ENCODE peak calls at places on chromosomes 7 and 10, in nine cellular contexts. A is HL-60, Y is HCT116, I is GM23338, G is GM12878, R is Panc1, C is HepG2, B is K562, F is SK-N-SH. Z is an unnamed sample.

GRCh38 chr10:78756604-78757442 is 311.9 kb upstream of the ZMIZ1 start:
- DNase-seq in A (peak; percentile 98), Y (peak; percentile 64), I (no peak), G (no peak), R (peak; percentile 75), C (peak; percentile 90), B (no peak), F (no peak), Z (peak; percentile 80)

GRCh38 chr7:133009426-133009825 is 72.5 kb downstream of the CHCHD3 start:
- DNase-seq in A (no peak), Y (no peak), I (no peak), G (no peak), R (no peak), C (no peak), B (no peak), F (no peak), Z (no peak)

GRCh38 chr7:108135446-108136190 is 5.5 kb upstream of the LAMB4 start:
- DNase-seq in A (peak; percentile 92), Y (no peak), I (no peak), G (peak; percentile 88), R (no peak), C (no peak), B (no peak), F (no peak), Z (no peak)

GRCh38 chr7:11698273-11698930 is 133.6 kb downstream of the THSD7A start:
- DNase-seq in A (no peak), Y (no peak), I (no peak), G (no peak), R (no peak), C (no peak), B (no peak), F (no peak), Z (no peak)

GRCh38 chr7:107168233-107169119 is at the start of gene HBP1:
- DNase-seq in A (peak; percentile 100), Y (peak; percentile 100), I (peak; percentile 99), G (peak; percentile 100), R (peak; percentile 100), C (peak; percentile 100), B (peak; percentile 100), F (peak; percentile 95), Z (peak; percentile 100)

GRCh38 chr10:69439813-69440506 is 11.3 kb upstream of the TSPAN15 start:
- DNase-seq in A (peak; percentile 89), Y (no peak), I (peak; percentile 29), G (no peak), R (no peak), C (peak; percentile 52), B (peak; percentile 31), F (no peak), Z (peak; percentile 59)

GRCh38 chr7:30750574-30751256 is 1.2 kb upstream of the INMT start:
- DNase-seq in A (no peak), Y (no peak), I (no peak), G (no peak), R (no peak), C (no peak), B (no peak), F (no peak), Z (no peak)

GRCh38 chr10:69703766-69704191 is 73.7 kb downstream of the FAM241B start:
- DNase-seq in A (peak; percentile 7), Y (peak; percentile 33), I (no peak), G (no peak), R (no peak), C (no peak), B (no peak), F (no peak), Z (no peak)

GRCh38 chr7:83060218-83060617 is 102.5 kb downstream of the PCLO start:
- DNase-seq in A (no peak), Y (no peak), I (no peak), G (no peak), R (no peak), C (no peak), B (no peak), F (peak; percentile 9), Z (no peak)

GRCh38 chr10:14507156-14507555 is 176.4 kb upstream of the FRMD4A start:
- DNase-seq in A (no peak), Y (no peak), I (peak; percentile 49), G (no peak), R (no peak), C (no peak), B (no peak), F (no peak), Z (no peak)
- TF ChIP-seq REST in A (no peak), Y (no peak), I (no peak), G (no peak), R (no peak), C (no peak), B (no peak), F (no peak), Z (no peak)

GRCh38 chr10:132149261-132149660 is 37.5 kb upstream of the DPYSL4 start:
- DNase-seq in A (no peak), Y (no peak), I (peak; percentile 28), G (peak; percentile 26), R (no peak), C (no peak), B (no peak), F (peak; percentile 54), Z (no peak)

GRCh38 chr10:132146271-132146671 is 40.5 kb upstream of the DPYSL4 start:
- DNase-seq in A (no peak), Y (no peak), I (peak; percentile 81), G (no peak), R (no peak), C (no peak), B (no peak), F (no peak), Z (no peak)

GRCh38 chr10:132145521-132146185 is 41.1 kb upstream of the DPYSL4 start:
- DNase-seq in A (no peak), Y (no peak), I (no peak), G (no peak), R (no peak), C (no peak), B (no peak), F (no peak), Z (no peak)

GRCh38 chr10:132148261-132149251 is 38.2 kb upstream of the DPYSL4 start:
- DNase-seq in A (no peak), Y (no peak), I (no peak), G (no peak), R (no peak), C (no peak), B (no peak), F (no peak), Z (no peak)

GRCh38 chr10:132146941-132147915 is 39.5 kb upstream of the DPYSL4 start:
- DNase-seq in A (no peak), Y (no peak), I (no peak), G (no peak), R (no peak), C (no peak), B (no peak), F (no peak), Z (no peak)
- TF ChIP-seq REST in A (no peak), Y (no peak), I (no peak), G (no peak), R (no peak), C (no peak), B (no peak), F (no peak), Z (no peak)

GRCh38 chr7:150994838-150995510 is 4.2 kb downstream of the NOS3 start:
- DNase-seq in A (no peak), Y (no peak), I (no peak), G (no peak), R (no peak), C (no peak), B (no peak), F (peak; percentile 54), Z (no peak)

GRCh38 chr7:150992051-150992640 is 1.3 kb downstream of the NOS3 start:
- DNase-seq in A (no peak), Y (no peak), I (no peak), G (no peak), R (no peak), C (no peak), B (no peak), F (peak; percentile 17), Z (no peak)

GRCh38 chr7:150993511-150993910 is 2.7 kb downstream of the NOS3 start:
- DNase-seq in A (no peak), Y (no peak), I (peak; percentile 49), G (no peak), R (no peak), C (no peak), B (peak; percentile 30), F (peak; percentile 32), Z (no peak)

GRCh38 chr7:150994141-150994837 is 3.5 kb downstream of the NOS3 start:
- DNase-seq in A (peak; percentile 76), Y (no peak), I (peak; percentile 18), G (no peak), R (no peak), C (no peak), B (peak; percentile 98), F (peak; percentile 83), Z (no peak)

GRCh38 chr7:150992833-150993302 is 2.1 kb downstream of the NOS3 start:
- DNase-seq in A (no peak), Y (no peak), I (peak; percentile 93), G (no peak), R (no peak), C (peak; percentile 52), B (peak; percentile 93), F (peak; percentile 89), Z (peak; percentile 45)
- TF ChIP-seq REST in A (no peak), Y (no peak), I (no peak), G (no peak), R (no peak), C (no peak), B (no peak), F (no peak), Z (no peak)

GRCh38 chr10:120997313-120998102 is 146.3 kb downstream of the WDR11 start:
- DNase-seq in A (no peak), Y (no peak), I (no peak), G (no peak), R (no peak), C (no peak), B (no peak), F (no peak), Z (no peak)

GRCh38 chr10:120999868-121000267 is 148.7 kb downstream of the WDR11 start:
- DNase-seq in A (no peak), Y (no peak), I (peak; percentile 52), G (no peak), R (no peak), C (peak; percentile 12), B (no peak), F (no peak), Z (no peak)

GRCh38 chr10:120998251-120998650 is 147.1 kb downstream of the WDR11 start:
- DNase-seq in A (no peak), Y (no peak), I (no peak), G (no peak), R (no peak), C (no peak), B (no peak), F (no peak), Z (no peak)

GRCh38 chr10:120996456-120997053 is 145.4 kb downstream of the WDR11 start:
- DNase-seq in A (no peak), Y (no peak), I (no peak), G (no peak), R (no peak), C (no peak), B (no peak), F (no peak), Z (no peak)

DNA sequence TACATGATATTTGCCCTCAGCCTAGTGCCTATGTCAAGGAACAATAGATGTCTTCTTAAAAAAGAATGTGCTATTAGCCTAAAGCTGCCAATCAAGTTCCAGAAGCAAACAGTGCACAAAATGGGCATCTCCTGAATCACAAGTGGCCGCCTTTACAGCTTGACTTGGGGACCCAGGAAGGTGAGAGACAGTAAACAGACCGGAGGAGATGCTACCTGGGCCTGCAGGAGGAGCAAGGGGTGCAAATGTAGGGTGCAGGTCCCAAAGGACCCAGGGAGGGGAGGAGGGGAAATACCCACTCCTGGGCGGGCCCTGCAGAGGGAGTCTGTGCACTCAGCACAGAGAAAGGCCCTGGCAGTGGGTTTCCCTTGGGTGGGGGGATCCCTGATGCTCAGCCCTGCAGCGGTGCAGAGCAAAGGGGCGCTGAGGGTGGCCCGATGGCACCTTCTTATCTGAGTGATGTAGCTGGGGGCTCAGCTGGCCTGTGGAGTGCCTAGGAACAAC is 147.7 kb downstream of the WDR11 start:
- DNase-seq in A (no peak), Y (no peak), I (no peak), G (no peak), R (no peak), C (no peak), B (no peak), F (no peak), Z (no peak)
- TF ChIP-seq REST in A (no peak), Y (no peak), I (no peak), G (no peak), R (no peak), C (no peak), B (no peak), F (no peak), Z (no peak)

Z was measured in A549.